ENCODE peak calls at places on chromosomes 1 and 21, in eight cellular contexts. One of them, this sample, is unnamed. For H3K4me1 and H3K27me3, the result is how much of the 10 kb centered on the place peaks cover.

GRCh38 chr1:24426738-24427468 is 11.3 kb downstream of the NIPAL3 start:
- DNase-seq in SK-N-SH: no peak
- DNase-seq in CD8-positive, alpha-beta memory T cell: no peak
- DNase-seq in PC-9: no peak
- DNase-seq in IMR-90: no peak
- DNase-seq in cardiac muscle cell: no peak
- DNase-seq in lung: peak
- DNase-seq in heart right ventricle: no peak
- DNase-seq in this sample: no peak

GRCh38 chr1:167258858-167259257 is 38.2 kb downstream of the POU2F1 start:
- DNase-seq in IMR-90: no peak
- DNase-seq in SK-N-SH: no peak
- DNase-seq in lung: no peak
- DNase-seq in CD8-positive, alpha-beta memory T cell: no peak
- DNase-seq in heart right ventricle: no peak
- DNase-seq in cardiac muscle cell: no peak
- DNase-seq in PC-9: no peak
- DNase-seq in this sample: no peak

GRCh38 chr1:165827199-165828102 is at the start of gene UCK2:
- DNase-seq in heart right ventricle: peak
- DNase-seq in PC-9: peak
- DNase-seq in cardiac muscle cell: peak
- DNase-seq in CD8-positive, alpha-beta memory T cell: peak
- DNase-seq in SK-N-SH: peak
- DNase-seq in IMR-90: peak
- DNase-seq in lung: peak
- DNase-seq in this sample: peak

GRCh38 chr1:64343105-64343960 is 126.6 kb upstream of the CACHD1 start:
- DNase-seq in cardiac muscle cell: no peak
- DNase-seq in SK-N-SH: peak
- DNase-seq in lung: no peak
- DNase-seq in IMR-90: peak
- DNase-seq in CD8-positive, alpha-beta memory T cell: no peak
- DNase-seq in heart right ventricle: no peak
- DNase-seq in PC-9: peak
- DNase-seq in this sample: no peak

GRCh38 chr1:202144510-202145324 is at the start of gene ARL8A:
- DNase-seq in SK-N-SH: peak
- DNase-seq in IMR-90: peak
- DNase-seq in heart right ventricle: peak
- DNase-seq in cardiac muscle cell: peak
- DNase-seq in PC-9: peak
- DNase-seq in CD8-positive, alpha-beta memory T cell: peak
- DNase-seq in lung: peak
- DNase-seq in this sample: peak

GRCh38 chr1:57206038-57206437 is 217.8 kb downstream of the DAB1 start:
- DNase-seq in CD8-positive, alpha-beta memory T cell: no peak
- DNase-seq in lung: no peak
- DNase-seq in IMR-90: no peak
- DNase-seq in PC-9: no peak
- DNase-seq in heart right ventricle: no peak
- DNase-seq in cardiac muscle cell: peak
- DNase-seq in SK-N-SH: no peak
- DNase-seq in this sample: no peak

GRCh38 chr1:223720987-223721591 is 8.8 kb downstream of the CAPN2 start:
- DNase-seq in lung: peak
- DNase-seq in CD8-positive, alpha-beta memory T cell: no peak
- DNase-seq in IMR-90: peak
- DNase-seq in heart right ventricle: no peak
- DNase-seq in cardiac muscle cell: no peak
- DNase-seq in SK-N-SH: no peak
- DNase-seq in PC-9: peak
- DNase-seq in this sample: no peak

GRCh38 chr1:204902674-204903073 is 32.0 kb downstream of the NFASC start:
- DNase-seq in cardiac muscle cell: peak
- DNase-seq in heart right ventricle: no peak
- DNase-seq in CD8-positive, alpha-beta memory T cell: no peak
- DNase-seq in IMR-90: no peak
- DNase-seq in lung: no peak
- DNase-seq in PC-9: no peak
- DNase-seq in SK-N-SH: no peak
- DNase-seq in this sample: no peak

GRCh38 chr1:155062151-155062686 is 1.3 kb upstream of the EFNA4 start:
- DNase-seq in PC-9: no peak
- DNase-seq in SK-N-SH: peak
- DNase-seq in IMR-90: no peak
- DNase-seq in lung: no peak
- DNase-seq in CD8-positive, alpha-beta memory T cell: no peak
- DNase-seq in cardiac muscle cell: peak
- DNase-seq in heart right ventricle: no peak
- DNase-seq in this sample: no peak

GRCh38 chr1:99457381-99458165 is 188.3 kb upstream of the PALMD start:
- DNase-seq in CD8-positive, alpha-beta memory T cell: no peak
- DNase-seq in SK-N-SH: peak
- DNase-seq in lung: no peak
- DNase-seq in PC-9: no peak
- DNase-seq in cardiac muscle cell: no peak
- DNase-seq in IMR-90: peak
- DNase-seq in heart right ventricle: no peak
- DNase-seq in this sample: no peak

GRCh38 chr21:29374481-29374880 is 75.8 kb downstream of the BACH1 start:
- DNase-seq in lung: no peak
- DNase-seq in PC-9: no peak
- DNase-seq in cardiac muscle cell: no peak
- DNase-seq in SK-N-SH: no peak
- DNase-seq in heart right ventricle: no peak
- DNase-seq in IMR-90: no peak
- DNase-seq in CD8-positive, alpha-beta memory T cell: no peak
- DNase-seq in this sample: no peak

GRCh38 chr21:29379517-29380054 is 80.9 kb downstream of the BACH1 start:
- DNase-seq in PC-9: no peak
- DNase-seq in IMR-90: no peak
- DNase-seq in CD8-positive, alpha-beta memory T cell: no peak
- DNase-seq in heart right ventricle: no peak
- DNase-seq in lung: peak
- DNase-seq in SK-N-SH: no peak
- DNase-seq in cardiac muscle cell: no peak
- DNase-seq in this sample: no peak

GRCh38 chr21:29376556-29376955 is 77.8 kb downstream of the BACH1 start:
- DNase-seq in IMR-90: no peak
- DNase-seq in PC-9: peak
- DNase-seq in cardiac muscle cell: peak
- DNase-seq in lung: peak
- DNase-seq in CD8-positive, alpha-beta memory T cell: peak
- DNase-seq in SK-N-SH: no peak
- DNase-seq in heart right ventricle: peak
- DNase-seq in this sample: peak

GRCh38 chr21:29378814-29379213 is 80.1 kb downstream of the BACH1 start:
- DNase-seq in PC-9: peak
- DNase-seq in SK-N-SH: peak
- DNase-seq in cardiac muscle cell: no peak
- DNase-seq in CD8-positive, alpha-beta memory T cell: no peak
- DNase-seq in lung: peak
- DNase-seq in heart right ventricle: no peak
- DNase-seq in IMR-90: peak
- DNase-seq in this sample: no peak

DNA sequence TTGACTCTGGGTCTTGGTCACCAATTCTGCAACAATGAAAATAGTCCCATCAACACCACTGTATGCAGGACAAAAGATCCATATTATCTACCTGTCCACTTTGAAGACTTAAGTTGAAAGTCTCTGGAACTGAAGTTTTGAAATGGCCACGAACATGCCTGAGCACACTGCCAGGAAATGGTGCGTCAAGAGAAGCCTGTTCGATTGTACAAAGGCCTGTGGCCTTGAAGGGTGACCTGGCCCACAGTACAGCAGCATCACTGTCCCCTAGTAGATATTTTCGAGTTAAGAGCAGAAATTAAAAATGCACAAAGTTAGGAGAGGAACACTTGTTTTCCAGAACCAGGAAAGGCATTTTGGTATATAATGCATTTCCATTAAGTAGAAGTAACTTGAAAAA is 78.5 kb downstream of the BACH1 start:
- DNase-seq in lung: no peak
- DNase-seq in IMR-90: no peak
- DNase-seq in cardiac muscle cell: no peak
- DNase-seq in PC-9: no peak
- DNase-seq in SK-N-SH: no peak
- DNase-seq in CD8-positive, alpha-beta memory T cell: no peak
- DNase-seq in heart right ventricle: no peak
- DNase-seq in this sample: no peak
- H3K4me3 ChIP-seq in lung: no peak
- H3K4me3 ChIP-seq in IMR-90: no peak
- H3K4me3 ChIP-seq in cardiac muscle cell: no peak
- H3K4me3 ChIP-seq in PC-9: no peak
- H3K4me3 ChIP-seq in SK-N-SH: no peak
- H3K4me3 ChIP-seq in CD8-positive, alpha-beta memory T cell: no peak
- H3K4me3 ChIP-seq in heart right ventricle: no peak
- H3K4me3 ChIP-seq in this sample: no peak

GRCh38 chr1:5810553-5811270 is 181.5 kb downstream of the NPHP4 start:
- DNase-seq in SK-N-SH: no peak
- DNase-seq in cardiac muscle cell: no peak
- DNase-seq in heart right ventricle: no peak
- DNase-seq in IMR-90: no peak
- DNase-seq in lung: no peak
- DNase-seq in PC-9: no peak
- DNase-seq in CD8-positive, alpha-beta memory T cell: no peak
- DNase-seq in this sample: no peak
- H3K4me1 ChIP-seq in SK-N-SH: under half
- H3K4me1 ChIP-seq in cardiac muscle cell: under half
- H3K4me1 ChIP-seq in heart right ventricle: under half
- H3K4me1 ChIP-seq in IMR-90: under half
- H3K4me1 ChIP-seq in lung: under half
- H3K4me1 ChIP-seq in PC-9: under half
- H3K4me1 ChIP-seq in CD8-positive, alpha-beta memory T cell: under half
- H3K4me1 ChIP-seq in this sample: under half

DNA sequence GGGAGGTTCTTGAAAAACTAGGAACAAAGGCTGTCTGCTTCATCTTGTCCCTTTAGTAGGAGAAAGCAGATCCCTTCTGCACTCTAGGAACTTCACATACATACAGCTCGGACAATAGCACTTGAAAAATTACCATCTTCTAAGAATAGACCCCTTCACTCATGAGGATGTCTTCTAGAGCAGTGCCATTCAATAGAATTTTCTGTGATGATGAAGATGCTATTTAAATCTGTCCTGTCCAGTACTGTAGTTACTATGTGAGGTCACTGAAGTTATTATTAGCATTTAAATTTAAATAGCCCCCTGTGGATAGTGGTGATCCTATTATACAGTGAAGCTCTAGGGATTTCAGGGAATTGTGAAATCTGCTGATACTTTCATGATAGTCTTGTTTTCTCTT is 46.4 kb upstream of the RAB3GAP2 start:
- DNase-seq in heart right ventricle: no peak
- DNase-seq in SK-N-SH: no peak
- DNase-seq in lung: no peak
- DNase-seq in PC-9: no peak
- DNase-seq in IMR-90: no peak
- DNase-seq in cardiac muscle cell: no peak
- DNase-seq in CD8-positive, alpha-beta memory T cell: no peak
- DNase-seq in this sample: no peak
- H3K27me3 ChIP-seq in heart right ventricle: under half
- H3K27me3 ChIP-seq in SK-N-SH: under half
- H3K27me3 ChIP-seq in lung: under half
- H3K27me3 ChIP-seq in PC-9: under half
- H3K27me3 ChIP-seq in IMR-90: under half
- H3K27me3 ChIP-seq in cardiac muscle cell: under half
- H3K27me3 ChIP-seq in CD8-positive, alpha-beta memory T cell: under half
- H3K27me3 ChIP-seq in this sample: under half

GRCh38 chr1:231385118-231385748 is 36.9 kb downstream of the EGLN1 start:
- DNase-seq in lung: no peak
- DNase-seq in heart right ventricle: no peak
- DNase-seq in CD8-positive, alpha-beta memory T cell: no peak
- DNase-seq in IMR-90: no peak
- DNase-seq in SK-N-SH: no peak
- DNase-seq in cardiac muscle cell: no peak
- DNase-seq in PC-9: peak
- DNase-seq in this sample: no peak

GRCh38 chr1:231386472-231386871 is 35.6 kb downstream of the EGLN1 start:
- DNase-seq in SK-N-SH: no peak
- DNase-seq in PC-9: no peak
- DNase-seq in lung: no peak
- DNase-seq in CD8-positive, alpha-beta memory T cell: no peak
- DNase-seq in cardiac muscle cell: no peak
- DNase-seq in IMR-90: no peak
- DNase-seq in heart right ventricle: no peak
- DNase-seq in this sample: no peak

GRCh38 chr1:231382426-231382825 is 39.7 kb downstream of the EGLN1 start:
- DNase-seq in PC-9: no peak
- DNase-seq in SK-N-SH: no peak
- DNase-seq in lung: no peak
- DNase-seq in IMR-90: no peak
- DNase-seq in heart right ventricle: no peak
- DNase-seq in cardiac muscle cell: no peak
- DNase-seq in CD8-positive, alpha-beta memory T cell: no peak
- DNase-seq in this sample: no peak

GRCh38 chr1:231381729-231382128 is 40.4 kb downstream of the EGLN1 start:
- DNase-seq in PC-9: no peak
- DNase-seq in lung: no peak
- DNase-seq in CD8-positive, alpha-beta memory T cell: no peak
- DNase-seq in SK-N-SH: no peak
- DNase-seq in IMR-90: no peak
- DNase-seq in cardiac muscle cell: no peak
- DNase-seq in heart right ventricle: no peak
- DNase-seq in this sample: no peak

DNA sequence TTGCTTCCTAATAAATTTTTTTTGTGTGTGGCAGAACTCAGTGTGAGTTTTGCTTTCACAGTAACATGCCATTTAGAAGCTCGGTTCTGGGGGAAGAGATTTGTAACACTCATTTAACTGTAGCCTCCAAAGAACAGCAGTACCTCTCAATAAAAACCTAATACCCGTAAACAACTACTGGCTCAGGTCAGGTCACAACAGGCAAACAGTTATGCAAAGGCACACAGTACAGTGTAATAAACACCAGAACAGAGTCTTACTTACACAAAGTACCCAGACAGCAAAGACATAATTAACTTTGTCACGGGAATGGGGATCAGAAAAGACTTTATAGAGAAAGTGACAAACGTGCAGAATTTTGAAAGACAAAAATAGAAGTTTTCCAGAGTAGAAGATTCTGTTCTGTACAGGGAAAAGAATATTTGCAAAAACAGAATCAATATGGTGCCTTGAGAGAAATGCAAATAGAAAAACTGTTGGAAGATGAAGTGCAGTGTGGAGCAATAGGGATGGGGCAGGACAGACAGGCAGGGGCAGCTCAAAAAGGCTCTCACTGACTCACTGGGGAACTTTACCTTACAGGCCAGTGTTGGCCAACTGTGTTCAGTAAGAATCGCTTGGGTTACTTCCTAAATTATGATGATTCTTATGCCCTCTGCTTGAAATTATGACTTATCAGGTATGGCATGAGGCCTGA is 38.8 kb downstream of the EGLN1 start:
- DNase-seq in SK-N-SH: no peak
- DNase-seq in PC-9: no peak
- DNase-seq in IMR-90: no peak
- DNase-seq in cardiac muscle cell: no peak
- DNase-seq in CD8-positive, alpha-beta memory T cell: no peak
- DNase-seq in lung: no peak
- DNase-seq in heart right ventricle: no peak
- DNase-seq in this sample: no peak
- H3K4me3 ChIP-seq in SK-N-SH: no peak
- H3K4me3 ChIP-seq in PC-9: no peak
- H3K4me3 ChIP-seq in IMR-90: no peak
- H3K4me3 ChIP-seq in cardiac muscle cell: no peak
- H3K4me3 ChIP-seq in CD8-positive, alpha-beta memory T cell: no peak
- H3K4me3 ChIP-seq in lung: no peak
- H3K4me3 ChIP-seq in heart right ventricle: no peak
- H3K4me3 ChIP-seq in this sample: no peak